ENCODE peak calls at places on chromosomes 1 and 21, in seven cellular contexts. Q is sigmoid colon; F is brain microvascular endothelial cell; D is stomach; S is ovary; P is pancreas; W is CD8-positive, alpha-beta T cell. E is an unnamed sample.
A peak's percentile ranks its signal among the peaks of the same experiment; 100 is the strongest.

GRCh38 chr1:234608720-234609527 is 1.1 kb downstream of the IRF2BP2 start:
- DNase-seq in P (peak; percentile 74), F (peak; percentile 53), S (peak; percentile 65), W (peak; percentile 55), D (peak; percentile 64), Q (peak; percentile 76), E (peak; percentile 54)

GRCh38 chr1:20666804-20667203 is 5.6 kb upstream of the DDOST start:
- DNase-seq in F (no peak), Q (no peak), D (no peak), W (no peak), S (no peak), P (no peak), E (peak; percentile 53)

GRCh38 chr1:204408074-204408507 is 3.5 kb downstream of the PPP1R15B start:
- DNase-seq in P (peak; percentile 77), F (peak; percentile 43), Q (peak; percentile 93), W (peak; percentile 32), S (peak; percentile 80), D (peak; percentile 84), E (peak; percentile 82)

GRCh38 chr1:229758101-229759036 is 132.3 kb downstream of the URB2 start:
- DNase-seq in W (no peak), Q (no peak), S (no peak), F (no peak), P (no peak), D (no peak), E (no peak)

GRCh38 chr1:156498447-156499193 is 2.0 kb downstream of the MEF2D start:
- DNase-seq in Q (peak; percentile 79), P (peak; percentile 67), W (no peak), F (no peak), S (peak; percentile 68), D (peak; percentile 54), E (peak; percentile 50)

GRCh38 chr1:33943978-33944377 is 80.1 kb downstream of the HMGB4 start:
- DNase-seq in W (no peak), S (no peak), P (no peak), F (peak; percentile 92), Q (peak; percentile 20), D (no peak), E (peak; percentile 19)

GRCh38 chr1:180630408-180631196 is 1.2 kb upstream of the XPR1 start:
- DNase-seq in Q (no peak), F (no peak), W (no peak), D (no peak), P (no peak), S (no peak), E (no peak)

GRCh38 chr1:221800831-221801610 is 59.1 kb upstream of the DUSP10 start:
- DNase-seq in F (no peak), S (no peak), W (no peak), P (no peak), Q (no peak), D (no peak), E (no peak)

GRCh38 chr1:179591592-179592580 is at the start of gene TDRD5:
- DNase-seq in D (peak; percentile 69), S (no peak), P (peak; percentile 69), W (no peak), F (no peak), Q (no peak), E (no peak)

GRCh38 chr1:103561612-103562395 is 9.6 kb upstream of the AMY2B start:
- DNase-seq in S (no peak), F (no peak), P (no peak), D (no peak), W (no peak), Q (no peak), E (no peak)

GRCh38 chr1:210691039-210691438 is 362.3 kb downstream of the HHAT start:
- DNase-seq in D (no peak), S (no peak), W (no peak), P (no peak), Q (no peak), F (no peak), E (no peak)

GRCh38 chr1:87111659-87112339 is 197.4 kb downstream of the HS2ST1 start:
- DNase-seq in W (no peak), Q (no peak), S (no peak), D (no peak), F (no peak), P (no peak), E (no peak)

GRCh38 chr1:248730507-248731335 is 24.8 kb downstream of the LYPD8 start:
- DNase-seq in Q (no peak), P (no peak), W (no peak), F (no peak), D (no peak), S (no peak), E (peak; percentile 84)

GRCh38 chr1:76944942-76945341 is 77.7 kb downstream of the ST6GALNAC5 start:
- DNase-seq in P (no peak), Q (no peak), S (no peak), W (no peak), D (no peak), F (no peak), E (peak; percentile 62)

GRCh38 chr1:12405325-12406217 is 175.7 kb downstream of the VPS13D start:
- DNase-seq in D (peak; percentile 33), W (no peak), F (peak; percentile 60), S (no peak), P (peak; percentile 28), Q (peak; percentile 72), E (no peak)

GRCh38 chr1:3278416-3279181 is 175.9 kb upstream of the ARHGEF16 start:
- DNase-seq in F (no peak), S (no peak), D (no peak), Q (no peak), W (no peak), P (peak; percentile 5), E (no peak)

GRCh38 chr21:46366561-46366960 is 42.6 kb downstream of the PCNT start:
- DNase-seq in W (no peak), F (no peak), P (no peak), Q (no peak), D (no peak), S (no peak), E (no peak)

GRCh38 chr1:2644591-2645101 is 11.8 kb upstream of the MMEL1 start:
- DNase-seq in W (no peak), P (no peak), F (no peak), Q (no peak), D (no peak), S (peak; percentile 19), E (no peak)

GRCh38 chr1:34763142-34763781 is 3.7 kb downstream of the GJB4 start:
- DNase-seq in F (peak; percentile 24), W (no peak), D (no peak), P (no peak), Q (no peak), S (no peak), E (no peak)

GRCh38 chr1:15370781-15371467 is 38.8 kb upstream of the EFHD2 start:
- DNase-seq in Q (peak; percentile 80), F (no peak), S (peak; percentile 86), P (peak; percentile 73), W (no peak), D (peak; percentile 31), E (no peak)

GRCh38 chr1:10209590-10209904 is 823 bp upstream of the KIF1B start:
- DNase-seq in P (no peak), D (no peak), Q (no peak), W (no peak), F (no peak), S (no peak), E (no peak)

GRCh38 chr1:47963568-47963973 is 33.6 kb downstream of the TRABD2B start:
- DNase-seq in D (no peak), F (no peak), Q (peak; percentile 74), P (peak; percentile 61), W (no peak), S (no peak), E (no peak)

GRCh38 chr1:47963093-47963492 is 34.1 kb downstream of the TRABD2B start:
- DNase-seq in S (no peak), W (no peak), P (no peak), D (no peak), F (no peak), Q (no peak), E (no peak)

GRCh38 chr1:99424087-99424486 is 159.8 kb downstream of the PLPPR4 start:
- DNase-seq in P (no peak), F (no peak), W (no peak), Q (no peak), D (no peak), S (no peak), E (no peak)
- H3K36me3 ChIP-seq in P (no peaks in the 10 kb centered on the region), F (no peaks in the 10 kb centered on the region), W (no peaks in the 10 kb centered on the region), Q (no peaks in the 10 kb centered on the region), D (no peaks in the 10 kb centered on the region), S (no peaks in the 10 kb centered on the region), E (no peaks in the 10 kb centered on the region)

DNA sequence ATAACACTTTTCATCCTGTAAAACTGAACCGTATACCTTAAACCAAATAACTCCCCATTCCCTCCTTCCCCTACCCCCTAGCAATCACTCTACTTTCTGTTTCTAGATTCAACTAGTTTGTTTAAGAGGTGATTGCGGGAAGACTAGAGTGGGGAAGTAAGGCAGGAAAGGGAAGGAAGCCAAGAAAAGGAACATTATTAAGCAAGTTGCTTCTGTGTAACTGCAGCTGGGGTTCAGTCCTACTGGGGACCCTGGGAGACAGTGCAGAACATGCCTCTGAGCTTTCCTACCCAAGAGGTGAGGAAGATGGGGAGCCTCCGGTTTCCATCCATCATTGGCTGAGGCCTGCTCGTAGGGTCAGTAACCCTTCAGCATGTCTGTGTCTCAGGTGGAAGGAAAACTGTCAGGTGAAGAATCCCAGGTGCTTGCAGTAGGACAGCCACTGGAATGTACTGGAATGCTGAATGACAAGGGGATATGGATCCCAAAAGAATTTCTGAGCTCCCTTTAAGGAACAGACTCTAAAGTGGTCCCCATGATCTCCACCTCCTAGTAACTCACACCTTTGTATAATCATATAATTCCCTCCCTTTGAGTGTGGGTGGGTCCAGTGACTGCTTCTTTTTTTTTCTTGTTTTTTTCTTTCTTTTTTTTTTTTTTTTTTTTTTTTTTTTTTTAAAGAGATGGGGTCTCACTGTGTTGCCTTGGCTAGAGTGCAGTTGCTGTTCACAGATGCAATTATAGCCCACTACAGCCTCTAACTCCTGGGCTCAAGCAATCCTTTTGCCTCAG is 28.7 kb upstream of the H3-3A start:
- DNase-seq in D (no peak), F (no peak), Q (no peak), P (no peak), W (no peak), S (no peak), E (no peak)
- H3K27ac ChIP-seq in D (peak overlapping the region; percentile 25), F (no peak overlapping the region), Q (peak overlapping the region; percentile 46), P (no peak overlapping the region), W (no peak overlapping the region), S (no peak overlapping the region), E (no peak overlapping the region)

GRCh38 chr1:214186118-214186517 is 94.8 kb upstream of the SMYD2 start:
- DNase-seq in D (no peak), P (no peak), F (no peak), W (no peak), Q (no peak), S (no peak), E (no peak)
- H3K36me3 ChIP-seq in D (no peaks in the 10 kb centered on the region), P (no peaks in the 10 kb centered on the region), F (no peaks in the 10 kb centered on the region), W (no peaks in the 10 kb centered on the region), Q (no peaks in the 10 kb centered on the region), S (no peaks in the 10 kb centered on the region), E (no peaks in the 10 kb centered on the region)

GRCh38 chr1:39842726-39843305 is 40.5 kb downstream of the TRIT1 start:
- DNase-seq in S (no peak), P (no peak), Q (no peak), D (no peak), F (no peak), W (no peak), E (no peak)

GRCh38 chr1:39841429-39841828 is 41.9 kb downstream of the TRIT1 start:
- DNase-seq in W (no peak), S (no peak), F (no peak), P (no peak), Q (no peak), D (no peak), E (no peak)

GRCh38 chr1:39839651-39840050 is 43.7 kb downstream of the TRIT1 start:
- DNase-seq in F (no peak), P (no peak), D (no peak), Q (no peak), S (no peak), W (no peak), E (no peak)

GRCh38 chr1:39840507-39840906 is 42.8 kb downstream of the TRIT1 start:
- DNase-seq in F (no peak), W (no peak), P (no peak), D (no peak), S (no peak), Q (no peak), E (no peak)

GRCh38 chr1:39842030-39842678 is 41.1 kb downstream of the TRIT1 start:
- DNase-seq in W (no peak), F (no peak), P (no peak), Q (no peak), S (no peak), D (no peak), E (no peak)
- H3K27ac ChIP-seq in W (no peak overlapping the region), F (no peak overlapping the region), P (no peak overlapping the region), Q (no peak overlapping the region), S (no peak overlapping the region), D (no peak overlapping the region), E (no peak overlapping the region)

E was measured in SJCRH30.